ENCODE peak calls at places on chromosomes 7 and 10, in five cellular contexts. J is smooth muscle cell of the brain vasculature; R is activated CD4-positive, alpha-beta T cell treated with anti-CD3 and anti-CD28 coated beads for 4 hours; A is head of caudate nucleus; M is uterus. T is an unnamed sample.

GRCh38 chr10:18666810-18667209 is 7.6 kb downstream of the ARL5B start:
- DNase-seq in J (no peak), R (no peak), A (no peak), M (no peak), T (no peak)

GRCh38 chr10:120607016-120607709 is 150.1 kb downstream of the PLPP4 start:
- DNase-seq in J (peak; percentile 18), R (no peak), A (no peak), M (no peak), T (no peak)

GRCh38 chr10:75050520-75050919 is 60.9 kb upstream of the SAMD8 start:
- DNase-seq in J (no peak), R (no peak), A (no peak), M (no peak), T (no peak)

GRCh38 chr10:49609283-49610014 is 661 bp upstream of the SLC18A3 start:
- DNase-seq in J (no peak), R (no peak), A (no peak), M (no peak), T (no peak)

GRCh38 chr10:130816116-130816901 is 495.2 kb downstream of the TCERG1L start:
- DNase-seq in J (no peak), R (no peak), A (no peak), M (no peak), T (no peak)

GRCh38 chr7:158052381-158053095 is 535.1 kb downstream of the PTPRN2 start:
- DNase-seq in J (no peak), R (no peak), A (peak; percentile 16), M (no peak), T (no peak)

GRCh38 chr7:137130751-137131158 is 212.8 kb downstream of the PTN start:
- DNase-seq in J (no peak), R (no peak), A (no peak), M (no peak), T (no peak)

GRCh38 chr10:11401314-11402222 is 209.9 kb downstream of the USP6NL start:
- DNase-seq in J (no peak), R (no peak), A (peak; percentile 4), M (no peak), T (no peak)

GRCh38 chr7:35802649-35803048 is 1.8 kb downstream of the SEPTIN7 start:
- DNase-seq in J (no peak), R (peak; percentile 19), A (no peak), M (no peak), T (no peak)

GRCh38 chr7:2032876-2033407 is 199.8 kb downstream of the MAD1L1 start:
- DNase-seq in J (no peak), R (no peak), A (no peak), M (no peak), T (peak; percentile 29)

GRCh38 chr7:129098409-129099084 is 43.6 kb upstream of the TNPO3 start:
- DNase-seq in J (no peak), R (no peak), A (no peak), M (no peak), T (no peak)

GRCh38 chr10:5442056-5442989 is 30.0 kb downstream of the NET1 start:
- DNase-seq in J (no peak), R (no peak), A (no peak), M (peak; percentile 51), T (no peak)

GRCh38 chr10:71380841-71381240 is 15.9 kb upstream of the CDH23 start:
- DNase-seq in J (no peak), R (no peak), A (no peak), M (no peak), T (no peak)

GRCh38 chr10:25982107-25982506 is 48.1 kb downstream of the MYO3A start:
- DNase-seq in J (no peak), R (no peak), A (no peak), M (no peak), T (no peak)

GRCh38 chr7:158029431-158029938 is 558.1 kb downstream of the PTPRN2 start:
- DNase-seq in J (no peak), R (no peak), A (no peak), M (no peak), T (no peak)

GRCh38 chr10:85047979-85048378 is 719.6 kb downstream of the CCSER2 start:
- DNase-seq in J (no peak), R (no peak), A (no peak), M (no peak), T (no peak)

GRCh38 chr10:93604145-93604544 is 3.1 kb upstream of the RBP4 start:
- DNase-seq in J (no peak), R (no peak), A (no peak), M (no peak), T (no peak)

GRCh38 chr10:12351889-12352288 is 2.5 kb downstream of the CAMK1D start:
- DNase-seq in J (no peak), R (no peak), A (no peak), M (no peak), T (no peak)

GRCh38 chr10:103895458-103896186 is 22.4 kb downstream of the STN1 start:
- DNase-seq in J (peak; percentile 58), R (no peak), A (no peak), M (no peak), T (no peak)

GRCh38 chr10:122165914-122166313 is 105.2 kb upstream of the BTBD16 start:
- DNase-seq in J (no peak), R (no peak), A (no peak), M (no peak), T (no peak)

GRCh38 chr7:139623518-139623917 is 100.0 kb downstream of the CLEC2L start:
- DNase-seq in J (no peak), R (no peak), A (no peak), M (no peak), T (no peak)

GRCh38 chr7:140036224-140036651 is 26.5 kb downstream of the PARP12 start:
- DNase-seq in J (no peak), R (no peak), A (no peak), M (no peak), T (no peak)

GRCh38 chr7:110835209-110835608 is 255.7 kb upstream of the LRRN3 start:
- DNase-seq in J (no peak), R (no peak), A (no peak), M (no peak), T (no peak)

GRCh38 chr7:31079126-31079918 is 27.2 kb downstream of the ADCYAP1R1 start:
- DNase-seq in J (no peak), R (no peak), A (no peak), M (no peak), T (no peak)

GRCh38 chr7:158366916-158367633 is 220.5 kb downstream of the PTPRN2 start:
- DNase-seq in J (no peak), R (no peak), A (no peak), M (no peak), T (no peak)

GRCh38 chr10:119769886-119770285 is 44.0 kb downstream of the INPP5F start:
- DNase-seq in J (no peak), R (no peak), A (no peak), M (no peak), T (no peak)

GRCh38 chr10:35397953-35398352 is 61.6 kb downstream of the CCNY start:
- DNase-seq in J (no peak), R (no peak), A (no peak), M (no peak), T (no peak)

GRCh38 chr7:131904750-131905327 is 348.4 kb upstream of the PODXL start:
- DNase-seq in J (no peak), R (no peak), A (no peak), M (no peak), T (no peak)

GRCh38 chr7:25894902-25895791 is 256.9 kb upstream of the NFE2L3 start:
- DNase-seq in J (no peak), R (peak; percentile 54), A (peak; percentile 81), M (peak; percentile 41), T (peak; percentile 74)

GRCh38 chr7:149753370-149754233 is 19.8 kb downstream of the ZNF467 start:
- DNase-seq in J (no peak), R (no peak), A (no peak), M (no peak), T (no peak)

GRCh38 chr10:28479366-28479765 is 53.6 kb upstream of the WAC start:
- DNase-seq in J (no peak), R (no peak), A (no peak), M (no peak), T (no peak)

GRCh38 chr10:10542368-10542961 is 475.2 kb upstream of the CELF2 start:
- DNase-seq in J (no peak), R (no peak), A (no peak), M (no peak), T (no peak)

GRCh38 chr10:580796-581195 is 108.7 kb downstream of the DIP2C start:
- DNase-seq in J (no peak), R (no peak), A (peak; percentile 22), M (no peak), T (no peak)

GRCh38 chr7:44279286-44279685 is 46.1 kb downstream of the CAMK2B start:
- DNase-seq in J (no peak), R (no peak), A (peak; percentile 30), M (peak; percentile 1), T (peak; percentile 26)

GRCh38 chr7:55179897-55180682 is 161.3 kb downstream of the EGFR start:
- DNase-seq in J (no peak), R (no peak), A (no peak), M (no peak), T (no peak)

GRCh38 chr10:14125564-14125963 is 205.2 kb downstream of the FRMD4A start:
- DNase-seq in J (no peak), R (no peak), A (no peak), M (no peak), T (no peak)

GRCh38 chr10:78177013-78177370 is 143.3 kb downstream of the RPS24 start:
- DNase-seq in J (no peak), R (no peak), A (peak; percentile 90), M (no peak), T (no peak)

T was measured in psoas muscle.